ENCODE peak calls at places on chromosomes 16 and 17, in seven cellular contexts. K is HS-27A, B is ovary, W is RCC 7860, T is ELF-1, U is thoracic aorta, G is lung. H is an unnamed sample.

GRCh38 chr16:68445458-68445857 is 2.9 kb downstream of the SMPD3 start:
- DNase-seq in K (peak), B (no peak), W (no peak), T (peak), U (no peak), G (peak), H (peak)

GRCh38 chr16:2963611-2964415 is at the start of gene KREMEN2:
- DNase-seq in K (no peak), B (peak), W (peak), T (peak), U (no peak), G (no peak), H (no peak)

GRCh38 chr17:50909765-50910661 is 43.9 kb upstream of the TOB1 start:
- DNase-seq in K (no peak), B (no peak), W (no peak), T (no peak), U (no peak), G (no peak), H (no peak)

GRCh38 chr16:14041164-14041563 is 30.0 kb upstream of the MRTFB start:
- DNase-seq in K (no peak), B (no peak), W (no peak), T (no peak), U (no peak), G (no peak), H (no peak)

GRCh38 chr16:23678430-23679273 is at the start of gene PLK1:
- DNase-seq in K (peak), B (peak), W (peak), T (peak), U (peak), G (peak), H (peak)

GRCh38 chr17:78526231-78527025 is 50.8 kb downstream of the DNAH17 start:
- DNase-seq in K (no peak), B (no peak), W (no peak), T (no peak), U (no peak), G (no peak), H (no peak)

GRCh38 chr16:17194190-17194780 is 276.5 kb downstream of the XYLT1 start:
- DNase-seq in K (no peak), B (peak), W (no peak), T (peak), U (no peak), G (peak), H (peak)

GRCh38 chr17:42509409-42509808 is 26.6 kb upstream of the NAGLU start:
- DNase-seq in K (no peak), B (no peak), W (no peak), T (no peak), U (no peak), G (no peak), H (no peak)

GRCh38 chr16:72846594-72846993 is 201.3 kb downstream of the ZFHX3 start:
- DNase-seq in K (no peak), B (no peak), W (no peak), T (no peak), U (no peak), G (no peak), H (no peak)

GRCh38 chr17:49469831-49470568 is 25.1 kb upstream of the NGFR start:
- DNase-seq in K (no peak), B (peak), W (no peak), T (peak), U (no peak), G (no peak), H (no peak)

GRCh38 chr17:8890671-8891070 is 23.2 kb upstream of the PIK3R6 start:
- DNase-seq in K (no peak), B (no peak), W (no peak), T (no peak), U (no peak), G (no peak), H (no peak)

GRCh38 chr16:23290189-23291062 is 11.7 kb upstream of the SCNN1B start:
- DNase-seq in K (no peak), B (no peak), W (no peak), T (no peak), U (no peak), G (no peak), H (no peak)

GRCh38 chr17:44220211-44221071 is 966 bp upstream of the UBTF start:
- DNase-seq in K (no peak), B (peak), W (no peak), T (peak), U (no peak), G (no peak), H (no peak)

GRCh38 chr16:13945734-13946490 is 26.0 kb downstream of the ERCC4 start:
- DNase-seq in K (no peak), B (no peak), W (no peak), T (no peak), U (no peak), G (no peak), H (no peak)

GRCh38 chr16:19203374-19203966 is 35.4 kb downstream of the SYT17 start:
- DNase-seq in K (no peak), B (no peak), W (no peak), T (no peak), U (no peak), G (peak), H (peak)

GRCh38 chr16:75244844-75245758 is 6.3 kb downstream of the BCAR1 start:
- DNase-seq in K (peak), B (peak), W (peak), T (peak), U (peak), G (peak), H (no peak)

GRCh38 chr17:28529012-28529400 is 22.9 kb downstream of the FOXN1 start:
- DNase-seq in K (no peak), B (no peak), W (no peak), T (no peak), U (no peak), G (no peak), H (no peak)

GRCh38 chr17:57947369-57947768 is 7.8 kb downstream of the CUEDC1 start:
- DNase-seq in K (no peak), B (no peak), W (no peak), T (no peak), U (no peak), G (no peak), H (no peak)

GRCh38 chr17:59355695-59356323 is 24.4 kb downstream of the YPEL2 start:
- DNase-seq in K (no peak), B (no peak), W (no peak), T (no peak), U (no peak), G (no peak), H (no peak)

GRCh38 chr17:31415004-31415454 is 23.6 kb downstream of the RAB11FIP4 start:
- DNase-seq in K (no peak), B (no peak), W (no peak), T (peak), U (no peak), G (no peak), H (no peak)

GRCh38 chr17:80968602-80969029 is 23.0 kb upstream of the CHMP6 start:
- DNase-seq in K (no peak), B (peak), W (no peak), T (no peak), U (no peak), G (no peak), H (no peak)

GRCh38 chr16:77227745-77228144 is 28.5 kb downstream of the SYCE1L start:
- DNase-seq in K (no peak), B (no peak), W (no peak), T (no peak), U (no peak), G (no peak), H (no peak)

GRCh38 chr16:82671743-82672142 is 45.0 kb downstream of the CDH13 start:
- DNase-seq in K (no peak), B (no peak), W (no peak), T (no peak), U (no peak), G (no peak), H (no peak)

GRCh38 chr16:13480801-13481200 is 439.2 kb upstream of the ERCC4 start:
- DNase-seq in K (no peak), B (no peak), W (no peak), T (no peak), U (no peak), G (no peak), H (no peak)

GRCh38 chr17:1056761-1057160 is 59.8 kb downstream of the TIMM22 start:
- DNase-seq in K (no peak), B (no peak), W (no peak), T (peak), U (no peak), G (no peak), H (no peak)

GRCh38 chr17:40443988-40444899 is 994 bp downstream of the IGFBP4 start:
- DNase-seq in K (no peak), B (peak), W (no peak), T (no peak), U (no peak), G (no peak), H (no peak)

GRCh38 chr16:80586476-80586875 is 45.7 kb downstream of the DYNLRB2 start:
- DNase-seq in K (no peak), B (no peak), W (no peak), T (no peak), U (no peak), G (no peak), H (no peak)

GRCh38 chr16:89764711-89765201 is 43.4 kb downstream of the ZNF276 start:
- DNase-seq in K (no peak), B (no peak), W (no peak), T (no peak), U (peak), G (peak), H (peak)

GRCh38 chr17:74230896-74231295 is 17.5 kb downstream of the TTYH2 start:
- DNase-seq in K (no peak), B (no peak), W (no peak), T (no peak), U (no peak), G (no peak), H (no peak)

GRCh38 chr17:55144518-55144917 is 120.2 kb upstream of the HLF start:
- DNase-seq in K (no peak), B (no peak), W (no peak), T (no peak), U (no peak), G (no peak), H (no peak)

GRCh38 chr17:82587234-82588086 is 60.8 kb downstream of the WDR45B start:
- DNase-seq in K (no peak), B (no peak), W (no peak), T (no peak), U (no peak), G (no peak), H (no peak)

GRCh38 chr16:1088295-1089170 is 7.5 kb downstream of the C1QTNF8 start:
- DNase-seq in K (no peak), B (no peak), W (no peak), T (no peak), U (no peak), G (no peak), H (no peak)

GRCh38 chr17:49360796-49361128 is 1.3 kb downstream of the ZNF652 start:
- DNase-seq in K (no peak), B (peak), W (no peak), T (no peak), U (no peak), G (no peak), H (no peak)

GRCh38 chr17:45325810-45326209 is 9.0 kb upstream of the MAP3K14 start:
- DNase-seq in K (no peak), B (no peak), W (peak), T (no peak), U (no peak), G (no peak), H (no peak)

GRCh38 chr17:49746791-49747490 is 17.0 kb downstream of the FAM117A start:
- DNase-seq in K (no peak), B (no peak), W (no peak), T (no peak), U (no peak), G (no peak), H (peak)

GRCh38 chr17:17590883-17591407 is 563 bp downstream of the PEMT start:
- DNase-seq in K (no peak), B (peak), W (no peak), T (no peak), U (no peak), G (no peak), H (no peak)

GRCh38 chr17:56629450-56630187 is 36.1 kb downstream of the NOG start:
- DNase-seq in K (no peak), B (no peak), W (no peak), T (peak), U (no peak), G (no peak), H (no peak)

GRCh38 chr17:82238562-82239201 is 9.8 kb downstream of the SLC16A3 start:
- DNase-seq in K (no peak), B (peak), W (no peak), T (no peak), U (no peak), G (peak), H (no peak)

GRCh38 chr17:74386397-74386796 is 19.1 kb downstream of the GPR142 start:
- DNase-seq in K (no peak), B (no peak), W (no peak), T (no peak), U (no peak), G (no peak), H (no peak)

GRCh38 chr16:67560827-67561342 is 1.4 kb upstream of the CTCF start:
- DNase-seq in K (no peak), B (no peak), W (no peak), T (no peak), U (no peak), G (no peak), H (no peak)